ENCODE peak calls at places on chromosomes 11 and 22, in nine cellular contexts. P, Q, E, F, I, S, M, O and T are unnamed samples.

GRCh38 chr22:26990503-26991189 is 333.3 kb downstream of the MIAT start:
- DNase-seq in E (no peak), M (no peak), F (no peak), O (no peak), I (no peak), Q (no peak), S (no peak), P (no peak), T (no peak)

GRCh38 chr22:23187871-23188700 is 7.8 kb downstream of the BCR start:
- DNase-seq in O (no peak), F (no peak), I (no peak), M (no peak), E (no peak), P (no peak), S (peak; percentile 38), Q (no peak), T (no peak)

GRCh38 chr11:110173775-110174644 is 80.8 kb downstream of the ZC3H12C start:
- DNase-seq in F (peak; percentile 67), P (peak; percentile 79), S (peak; percentile 70), E (peak; percentile 71), Q (peak; percentile 71), I (peak; percentile 68), M (peak; percentile 30), O (peak; percentile 62), T (no peak)

GRCh38 chr11:20057055-20057943 is 103.0 kb downstream of the DBX1 start:
- DNase-seq in M (no peak), E (no peak), I (no peak), P (no peak), O (no peak), Q (no peak), F (no peak), S (no peak), T (no peak)

GRCh38 chr11:76302707-76303395 is 78.1 kb downstream of the THAP12 start:
- DNase-seq in P (no peak), Q (no peak), M (no peak), S (no peak), I (no peak), O (no peak), E (no peak), F (no peak), T (no peak)

GRCh38 chr22:27420817-27421361 is 380.7 kb downstream of the MN1 start:
- DNase-seq in S (peak; percentile 92), O (peak; percentile 83), P (peak; percentile 46), M (peak; percentile 25), Q (peak; percentile 31), F (no peak), E (peak; percentile 65), I (no peak), T (no peak)

GRCh38 chr22:37457093-37457893 is 28.9 kb downstream of the MFNG start:
- DNase-seq in M (peak; percentile 57), F (peak; percentile 70), I (peak; percentile 86), O (peak; percentile 56), P (peak; percentile 84), S (peak; percentile 66), E (peak; percentile 85), Q (peak; percentile 82), T (no peak)

GRCh38 chr11:34649597-34649996 is 28.7 kb downstream of the EHF start:
- DNase-seq in P (no peak), I (no peak), Q (no peak), M (no peak), F (no peak), S (no peak), O (no peak), E (no peak), T (no peak)

GRCh38 chr22:20965104-20965887 is 1.8 kb upstream of the AIFM3 start:
- DNase-seq in M (no peak), S (no peak), Q (no peak), I (no peak), P (peak; percentile 51), O (no peak), E (no peak), F (no peak), T (no peak)

GRCh38 chr22:20966883-20967696 is at the start of gene AIFM3:
- DNase-seq in P (no peak), E (no peak), S (no peak), O (no peak), I (no peak), F (no peak), Q (no peak), M (no peak), T (no peak)

GRCh38 chr22:20968281-20968977 is 1.4 kb downstream of the AIFM3 start:
- DNase-seq in P (no peak), Q (no peak), S (no peak), E (no peak), M (no peak), O (no peak), F (no peak), I (no peak), T (no peak)

GRCh38 chr22:20965888-20966855 is 883 bp upstream of the AIFM3 start:
- DNase-seq in P (peak; percentile 85), O (no peak), Q (no peak), M (no peak), F (no peak), I (no peak), E (no peak), S (no peak), T (no peak)

GRCh38 chr22:20967697-20968201 is 694 bp downstream of the AIFM3 start:
- DNase-seq in S (no peak), P (no peak), I (no peak), E (no peak), F (no peak), Q (no peak), O (no peak), M (no peak), T (no peak)
- H3K27ac ChIP-seq in S (no peak overlapping the region), P (peak overlapping the region; percentile 93), I (no peak overlapping the region), E (no peak overlapping the region), F (peak overlapping the region; percentile 46), Q (no peak overlapping the region), O (no peak overlapping the region), M (no peak overlapping the region), T (no peak overlapping the region)

GRCh38 chr22:19824197-19825015 is 30.3 kb downstream of the GNB1L start:
- DNase-seq in E (no peak), M (no peak), Q (peak; percentile 21), S (no peak), F (no peak), I (no peak), P (no peak), O (peak; percentile 16), T (no peak)

GRCh38 chr22:19827341-19828034 is 27.2 kb downstream of the GNB1L start:
- DNase-seq in S (no peak), E (no peak), O (no peak), F (no peak), Q (no peak), M (no peak), P (no peak), I (no peak), T (no peak)

GRCh38 chr22:19826619-19826950 is 28.1 kb downstream of the GNB1L start:
- DNase-seq in Q (no peak), M (no peak), E (no peak), F (no peak), P (no peak), O (no peak), S (no peak), I (no peak), T (no peak)

GRCh38 chr22:19825016-19825339 is 29.7 kb downstream of the GNB1L start:
- DNase-seq in M (no peak), S (no peak), I (peak; percentile 32), P (no peak), F (no peak), E (no peak), Q (peak; percentile 14), O (no peak), T (no peak)

DNA sequence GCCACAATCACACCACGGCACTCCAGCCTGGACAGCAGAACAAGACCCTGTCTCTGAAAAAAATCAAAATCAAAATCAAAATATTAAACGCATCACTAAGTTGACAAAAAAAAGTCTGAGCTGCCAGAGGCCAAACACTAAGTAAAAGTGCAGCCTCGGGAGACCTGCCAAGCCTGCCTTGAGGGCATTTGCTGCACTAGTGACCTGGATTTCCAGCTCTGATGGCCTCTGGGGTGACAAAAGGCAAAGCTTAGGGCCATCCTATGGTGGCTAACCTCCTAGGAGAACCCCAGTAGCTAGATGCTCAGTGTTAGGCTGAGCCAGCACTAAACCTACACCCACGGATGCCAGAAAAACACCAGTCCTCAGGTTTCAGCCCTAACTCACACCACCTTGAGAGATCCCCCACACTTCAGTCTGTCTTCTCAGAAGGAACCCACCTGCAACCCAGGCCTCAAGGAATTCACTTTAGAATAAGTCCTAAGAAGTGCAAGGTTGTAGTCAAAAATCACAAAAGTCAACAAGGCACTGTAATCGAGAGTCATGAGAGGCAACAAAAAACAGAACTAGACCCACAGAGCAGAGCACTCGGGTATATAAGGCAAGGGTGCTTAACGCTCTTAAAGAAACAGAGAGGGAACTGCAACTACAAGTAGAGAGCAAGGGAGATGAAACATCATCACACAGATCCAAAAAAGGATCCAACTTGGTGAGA is 28.6 kb downstream of the GNB1L start:
- DNase-seq in I (no peak), O (no peak), S (no peak), E (no peak), F (no peak), Q (no peak), M (no peak), P (no peak), T (no peak)
- H3K27ac ChIP-seq in I (no peak overlapping the region), O (no peak overlapping the region), S (no peak overlapping the region), E (no peak overlapping the region), F (no peak overlapping the region), Q (no peak overlapping the region), M (no peak overlapping the region), P (no peak overlapping the region), T (no peak overlapping the region)

GRCh38 chr11:73312036-73312435 is 4.0 kb downstream of the ARHGEF17 start:
- DNase-seq in M (no peak), O (no peak), S (no peak), I (no peak), P (no peak), F (no peak), Q (no peak), E (no peak), T (no peak)

GRCh38 chr11:73314121-73314948 is 6.3 kb downstream of the ARHGEF17 start:
- DNase-seq in S (peak; percentile 63), M (no peak), Q (peak; percentile 83), I (no peak), P (peak; percentile 12), F (no peak), O (peak; percentile 80), E (peak; percentile 51), T (no peak)

GRCh38 chr11:73315288-73316020 is 7.4 kb downstream of the ARHGEF17 start:
- DNase-seq in S (peak; percentile 40), Q (no peak), P (no peak), I (no peak), M (no peak), E (no peak), O (no peak), F (no peak), T (no peak)

GRCh38 chr11:73312806-73313403 is 4.8 kb downstream of the ARHGEF17 start:
- DNase-seq in O (no peak), S (peak; percentile 83), E (no peak), P (no peak), I (no peak), M (no peak), Q (no peak), F (no peak), T (no peak)

GRCh38 chr11:73313652-73314051 is 5.6 kb downstream of the ARHGEF17 start:
- DNase-seq in F (no peak), M (no peak), I (no peak), Q (no peak), O (no peak), P (no peak), S (peak; percentile 53), E (no peak), T (no peak)
- H3K27ac ChIP-seq in F (no peak overlapping the region), M (no peak overlapping the region), I (no peak overlapping the region), Q (peak overlapping the region; percentile 99), O (peak overlapping the region; percentile 99), P (peak overlapping the region; percentile 95), S (peak overlapping the region; percentile 78), E (peak overlapping the region; percentile 81), T (no peak overlapping the region)

GRCh38 chr11:104705475-104706195 is 192.6 kb downstream of the CASP12 start:
- DNase-seq in Q (peak; percentile 62), M (no peak), S (no peak), E (peak; percentile 49), F (no peak), I (peak; percentile 85), P (peak; percentile 37), O (peak; percentile 35), T (peak; percentile 2)

GRCh38 chr11:104700609-104701008 is 197.7 kb downstream of the CASP12 start:
- DNase-seq in M (no peak), E (no peak), O (no peak), P (no peak), F (no peak), Q (no peak), I (no peak), S (peak; percentile 56), T (peak; percentile 8)

DNA sequence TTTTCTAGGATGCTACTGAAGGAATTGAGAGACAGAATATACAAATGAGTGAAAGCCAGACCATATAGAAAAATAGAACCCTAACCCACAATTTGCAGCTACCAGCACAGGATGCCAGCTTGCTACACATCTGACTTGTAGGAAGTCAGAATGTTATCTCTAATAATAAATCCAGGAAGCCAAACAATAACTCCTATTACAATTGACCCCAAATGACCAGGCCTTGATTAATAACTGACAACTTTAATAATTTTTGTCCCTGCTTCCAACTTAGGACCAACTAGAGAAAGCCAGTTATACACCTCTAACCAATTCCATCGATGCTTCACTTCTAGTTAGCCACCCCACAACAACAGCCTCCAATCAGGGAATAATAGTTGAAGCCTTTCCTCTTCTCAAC is 193.4 kb downstream of the CASP12 start:
- DNase-seq in S (no peak), E (no peak), I (no peak), M (no peak), P (no peak), O (no peak), F (no peak), Q (no peak), T (no peak)
- H3K27ac ChIP-seq in S (no peak overlapping the region), E (no peak overlapping the region), I (peak overlapping the region; percentile 35), M (no peak overlapping the region), P (peak overlapping the region; percentile 63), O (no peak overlapping the region), F (no peak overlapping the region), Q (peak overlapping the region; percentile 59), T (no peak overlapping the region)